ENCODE peak calls at places on chromosome 12, in six cellular contexts. I is stimulated activated CD4-positive, alpha-beta T cell treated with anti-CD3 and anti-CD28 coated beads, Interleukin-4, amount 100 ng/mL, for 48 hours; G is progenitor cell of endocrine pancreas; T is lower lobe of right lung; D is endodermal cell; Z is osteocyte. W is an unnamed sample.

GRCh38 chr12:108653082-108653516 is 19.4 kb upstream of the SELPLG start:
- DNase-seq in T (no peak), D (peak), Z (no peak), I (no peak), G (no peak), W (no peak)

GRCh38 chr12:33248364-33248763 is 191.3 kb downstream of the SYT10 start:
- DNase-seq in T (no peak), D (no peak), G (no peak), Z (no peak), I (no peak), W (no peak)

GRCh38 chr12:17076335-17076734 is 470.4 kb upstream of the LMO3 start:
- DNase-seq in I (no peak), T (no peak), Z (no peak), D (no peak), G (no peak), W (no peak)

GRCh38 chr12:34405286-34406227 is 383.3 kb downstream of the ALG10 start:
- DNase-seq in Z (peak), G (peak), T (peak), I (no peak), D (peak), W (no peak)

GRCh38 chr12:77339610-77340009 is 274.2 kb upstream of the E2F7 start:
- DNase-seq in I (no peak), G (no peak), D (no peak), T (no peak), Z (no peak), W (no peak)

GRCh38 chr12:43847427-43847826 is 11.5 kb downstream of the TMEM117 start:
- DNase-seq in T (no peak), D (no peak), G (no peak), Z (no peak), I (no peak), W (no peak)

GRCh38 chr12:110304061-110304551 is 23.1 kb downstream of the ATP2A2 start:
- DNase-seq in T (no peak), D (no peak), Z (no peak), G (no peak), I (no peak), W (no peak)

GRCh38 chr12:101230547-101230946 is 20.5 kb upstream of the SLC5A8 start:
- DNase-seq in Z (no peak), I (no peak), T (no peak), G (no peak), D (no peak), W (no peak)

GRCh38 chr12:127192391-127192790 is 1074.6 kb upstream of the TMEM132C start:
- DNase-seq in D (no peak), G (no peak), Z (no peak), I (no peak), T (no peak), W (no peak)

GRCh38 chr12:21472197-21472596 is 29.2 kb downstream of the RECQL start:
- DNase-seq in T (no peak), D (no peak), I (no peak), G (no peak), Z (no peak), W (no peak)

GRCh38 chr12:108119126-108119973 is 9.7 kb upstream of the WSCD2 start:
- DNase-seq in D (no peak), G (no peak), Z (no peak), I (no peak), T (no peak), W (peak)

GRCh38 chr12:54370218-54370730 is 6.0 kb upstream of the GPR84 start:
- DNase-seq in Z (peak), D (peak), G (peak), I (no peak), T (peak), W (no peak)

GRCh38 chr12:104534857-104535248 is 78.1 kb downstream of the CHST11 start:
- DNase-seq in D (no peak), T (no peak), G (no peak), Z (no peak), I (no peak), W (no peak)

GRCh38 chr12:96183734-96184370 is 10.3 kb upstream of the ELK3 start:
- DNase-seq in D (no peak), T (no peak), Z (no peak), I (no peak), G (no peak), W (no peak)

GRCh38 chr12:104596128-104596799 is 139.5 kb downstream of the CHST11 start:
- DNase-seq in Z (no peak), I (no peak), T (no peak), D (no peak), G (no peak), W (no peak)

GRCh38 chr12:113232787-113233585 is 11.7 kb downstream of the TPCN1 start:
- DNase-seq in T (peak), I (peak), Z (no peak), D (peak), G (no peak), W (peak)

GRCh38 chr12:6307521-6307920 is 3.0 kb upstream of the PLEKHG6 start:
- DNase-seq in T (peak), I (no peak), D (no peak), Z (no peak), G (no peak), W (no peak)

GRCh38 chr12:27521066-27521465 is 2.9 kb upstream of the PPFIBP1 start:
- DNase-seq in G (no peak), Z (no peak), I (no peak), D (peak), T (no peak), W (no peak)

GRCh38 chr12:108849653-108850052 is 7.7 kb downstream of the SSH1 start:
- DNase-seq in T (no peak), D (no peak), Z (no peak), I (no peak), G (no peak), W (no peak)

GRCh38 chr12:116333402-116333801 is 55.9 kb upstream of the MED13L start:
- DNase-seq in G (no peak), T (no peak), I (no peak), D (peak), Z (no peak), W (no peak)

GRCh38 chr12:100216337-100216736 is 15.7 kb downstream of the ACTR6 start:
- DNase-seq in T (no peak), G (no peak), D (no peak), I (no peak), Z (no peak), W (no peak)

GRCh38 chr12:51546102-51546501 is 44.9 kb upstream of the SCN8A start:
- DNase-seq in I (no peak), G (no peak), T (no peak), Z (no peak), D (no peak), W (no peak)

GRCh38 chr12:3168775-3169221 is 91.6 kb downstream of the TSPAN9 start:
- DNase-seq in Z (no peak), T (no peak), I (peak), D (peak), G (no peak), W (no peak)

GRCh38 chr12:8697120-8697475 is 693 bp upstream of the RIMKLB start:
- DNase-seq in I (no peak), G (no peak), D (no peak), T (no peak), Z (no peak), W (no peak)

GRCh38 chr12:98735821-98736220 is 90.7 kb downstream of the APAF1 start:
- DNase-seq in D (no peak), I (no peak), T (no peak), G (no peak), Z (no peak), W (no peak)

GRCh38 chr12:23424685-23425084 is 524.8 kb downstream of the SOX5 start:
- DNase-seq in G (no peak), D (no peak), Z (no peak), T (no peak), I (no peak), W (no peak)

GRCh38 chr12:10982244-10982643 is 4.5 kb downstream of the TAS2R50 start:
- DNase-seq in I (no peak), T (no peak), G (no peak), D (no peak), Z (no peak), W (no peak)

GRCh38 chr12:119129827-119130434 is 48.8 kb upstream of the HSPB8 start:
- DNase-seq in G (no peak), I (no peak), D (no peak), Z (no peak), T (no peak), W (no peak)

GRCh38 chr12:95014554-95014953 is 11.1 kb upstream of the NDUFA12 start:
- DNase-seq in T (no peak), I (no peak), G (no peak), Z (no peak), D (no peak), W (no peak)

GRCh38 chr12:100279612-100280244 is 12.8 kb downstream of the SCYL2 start:
- DNase-seq in Z (no peak), G (no peak), T (no peak), I (no peak), D (no peak), W (no peak)

GRCh38 chr12:127245437-127245836 is 1021.5 kb upstream of the TMEM132C start:
- DNase-seq in I (no peak), D (no peak), G (no peak), T (no peak), Z (no peak), W (no peak)

GRCh38 chr12:105862163-105862821 is 276.5 kb downstream of the NUAK1 start:
- DNase-seq in G (no peak), T (no peak), Z (no peak), D (no peak), I (no peak), W (no peak)

W was measured in GM12892.